ENCODE peak calls at places on chromosomes 13 and 19, in ten cellular contexts. S is fibroblast of lung, F is SJSA1, Z is PC-3, Y is thoracic aorta, H is left ventricle myocardium inferior, T is breast epithelium, A is aorta, P is mammary epithelial cell, Q is endodermal cell. W is an unnamed sample.

GRCh38 chr13:26529441-26529840 is 28.0 kb upstream of the WASF3 start:
- DNase-seq in S (peak; percentile 58), F (no peak), Z (peak; percentile 60), Y (no peak), H (peak; percentile 26), T (no peak), A (no peak), P (peak; percentile 37), Q (peak; percentile 92), W (peak; percentile 28)

GRCh38 chr13:95184317-95184716 is 116.9 kb downstream of the ABCC4 start:
- DNase-seq in S (no peak), F (no peak), Z (no peak), Y (no peak), H (no peak), T (no peak), A (no peak), P (no peak), Q (no peak), W (no peak)

GRCh38 chr19:2631213-2631821 is 71.2 kb downstream of the GNG7 start:
- DNase-seq in S (peak; percentile 15), F (no peak), Z (peak; percentile 31), Y (no peak), H (no peak), T (no peak), A (no peak), P (no peak), Q (no peak), W (no peak)

GRCh38 chr19:29771708-29772415 is 39.9 kb upstream of the CCNE1 start:
- DNase-seq in S (peak; percentile 27), F (no peak), Z (peak; percentile 46), Y (no peak), H (peak; percentile 28), T (no peak), A (no peak), P (peak; percentile 30), Q (peak; percentile 92), W (peak; percentile 32)

GRCh38 chr13:61180245-61180644 is 235.4 kb downstream of the PCDH20 start:
- DNase-seq in S (no peak), F (no peak), Z (no peak), Y (no peak), H (no peak), T (no peak), A (no peak), P (no peak), Q (no peak), W (no peak)

GRCh38 chr13:114064516-114065140 is 67.8 kb downstream of the RASA3 start:
- DNase-seq in S (peak; percentile 35), F (no peak), Z (peak; percentile 20), Y (no peak), H (peak; percentile 28), T (no peak), A (no peak), P (peak; percentile 37), Q (no peak), W (no peak)

GRCh38 chr13:111549464-111549863 is 229.0 kb downstream of the TEX29 start:
- DNase-seq in S (no peak), F (no peak), Z (no peak), Y (no peak), H (no peak), T (no peak), A (no peak), P (no peak), Q (no peak), W (no peak)

GRCh38 chr13:59422646-59423045 is 741.1 kb downstream of the DIAPH3 start:
- DNase-seq in S (no peak), F (no peak), Z (no peak), Y (no peak), H (no peak), T (no peak), A (no peak), P (no peak), Q (peak; percentile 67), W (no peak)

GRCh38 chr19:9835507-9835949 is 410 bp downstream of the PIN1 start:
- DNase-seq in S (no peak), F (no peak), Z (no peak), Y (no peak), H (no peak), T (no peak), A (no peak), P (no peak), Q (no peak), W (no peak)

GRCh38 chr13:95301135-95301946 is at the start of gene ABCC4:
- DNase-seq in S (peak; percentile 72), F (peak; percentile 69), Z (peak; percentile 75), Y (no peak), H (peak; percentile 70), T (no peak), A (peak; percentile 89), P (peak; percentile 72), Q (peak; percentile 91), W (peak; percentile 49)

GRCh38 chr13:67077132-67077531 is 153.0 kb downstream of the PCDH9 start:
- DNase-seq in S (no peak), F (no peak), Z (no peak), Y (no peak), H (no peak), T (no peak), A (no peak), P (no peak), Q (no peak), W (no peak)

GRCh38 chr19:49463960-49464740 is 9.9 kb upstream of the FLT3LG start:
- DNase-seq in S (no peak), F (no peak), Z (no peak), Y (no peak), H (no peak), T (no peak), A (no peak), P (no peak), Q (no peak), W (no peak)

GRCh38 chr19:10152100-10152499 is 32.4 kb upstream of the EIF3G start:
- DNase-seq in S (no peak), F (no peak), Z (no peak), Y (no peak), H (no peak), T (no peak), A (no peak), P (peak; percentile 21), Q (no peak), W (no peak)

GRCh38 chr19:51365211-51366049 is 758 bp downstream of the ETFB start:
- DNase-seq in S (peak; percentile 61), F (no peak), Z (peak; percentile 60), Y (no peak), H (no peak), T (no peak), A (no peak), P (peak; percentile 24), Q (peak; percentile 68), W (peak; percentile 43)

GRCh38 chr19:31175564-31176348 is 173.5 kb downstream of the TSHZ3 start:
- DNase-seq in S (no peak), F (no peak), Z (no peak), Y (no peak), H (no peak), T (no peak), A (no peak), P (no peak), Q (no peak), W (no peak)

GRCh38 chr19:36041831-36042230 is 9.2 kb upstream of the CLIP3 start:
- DNase-seq in S (peak; percentile 83), F (no peak), Z (peak; percentile 9), Y (no peak), H (no peak), T (no peak), A (no peak), P (peak; percentile 20), Q (no peak), W (no peak)

DNA sequence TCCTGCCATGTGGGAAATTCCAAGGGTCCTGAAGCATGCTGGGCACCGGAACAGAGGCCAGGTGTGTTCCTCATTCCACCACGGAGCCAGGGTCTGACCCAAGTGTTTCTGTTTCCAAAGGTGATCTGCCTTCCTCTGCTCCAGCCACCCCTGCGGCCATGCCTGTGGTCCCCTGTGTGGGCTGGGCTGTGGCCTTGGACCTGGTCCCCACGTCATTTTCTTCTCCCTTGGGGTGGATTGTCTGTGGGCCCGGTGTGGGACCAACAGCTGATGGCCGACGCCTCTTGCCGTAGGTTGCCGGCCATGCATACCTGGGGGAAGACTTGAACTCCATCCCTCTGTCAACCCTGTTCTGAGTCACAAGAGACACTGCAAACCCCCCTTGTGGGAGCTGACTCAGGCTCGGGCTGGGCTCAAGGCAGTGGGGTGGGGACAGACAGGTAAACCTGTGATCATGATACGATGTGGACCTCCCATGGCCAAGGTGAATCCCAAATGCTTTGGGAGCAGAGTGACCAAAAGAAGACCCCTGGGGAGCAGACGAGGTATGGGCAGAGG is 35.0 kb downstream of the ATP11A start:
- DNase-seq in S (no peak), F (no peak), Z (peak; percentile 52), Y (no peak), H (no peak), T (no peak), A (no peak), P (no peak), Q (peak; percentile 43), W (no peak)
- H3K4me3 ChIP-seq in S (no peak overlapping the region), F (no peak overlapping the region), Z (peak overlapping the region; percentile 52), Y (no peak overlapping the region), H (peak overlapping the region; percentile 51), T (no peak overlapping the region), A (no peak overlapping the region), P (no peak overlapping the region), Q (no peak overlapping the region), W (no peak overlapping the region)

DNA sequence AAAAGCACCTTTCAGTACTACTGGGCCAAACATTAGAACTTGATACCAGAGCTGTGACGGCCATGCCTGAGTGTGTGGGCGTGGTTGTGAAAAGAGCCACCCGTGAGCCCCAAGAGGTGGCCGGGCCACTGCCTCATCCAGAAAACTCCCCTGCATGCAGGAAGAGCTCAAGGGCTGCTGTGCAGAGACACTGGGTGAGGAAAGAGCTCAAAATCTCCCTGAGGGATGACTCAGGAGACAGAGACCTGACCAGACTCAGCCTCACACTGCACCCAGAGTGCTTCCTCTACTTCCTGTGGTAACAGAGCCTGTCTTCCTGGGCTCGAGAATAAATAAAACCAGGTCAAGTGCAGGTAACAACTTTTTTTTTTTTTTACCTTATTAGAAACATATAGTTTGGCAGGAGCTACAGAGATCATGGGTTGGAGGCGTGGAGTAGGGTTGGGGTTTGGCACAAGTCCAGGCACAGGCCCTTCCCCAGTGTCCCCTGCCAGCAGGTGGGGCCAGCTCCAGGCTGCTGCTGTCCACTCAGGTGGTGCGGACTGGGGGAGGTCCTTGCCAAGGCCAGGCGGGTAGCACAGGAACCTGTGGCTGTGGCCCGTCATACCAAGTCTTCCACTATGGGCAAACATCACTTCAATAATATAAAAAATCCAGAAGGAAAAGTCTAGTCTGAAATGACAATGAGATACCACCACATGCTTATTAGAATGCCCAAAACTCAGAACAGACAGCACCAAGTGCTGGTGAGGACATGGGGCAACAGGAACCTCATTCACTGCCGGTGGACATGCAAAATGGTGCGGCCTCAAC is 25.5 kb downstream of the ELL start:
- DNase-seq in S (peak; percentile 59), F (no peak), Z (peak; percentile 82), Y (no peak), H (peak; percentile 33), T (no peak), A (no peak), P (peak; percentile 90), Q (no peak), W (peak; percentile 72)
- H3K4me1 ChIP-seq in S (peaks cover 15% of the 10 kb centered on the region), F (peaks cover 10% of the 10 kb centered on the region), Z (peaks cover 19% of the 10 kb centered on the region), Y (peaks cover 83% of the 10 kb centered on the region), H (peaks cover 96% of the 10 kb centered on the region), T (peaks cover 16% of the 10 kb centered on the region), A (peaks cover 2% of the 10 kb centered on the region), P (peaks cover 29% of the 10 kb centered on the region), Q (no peaks in the 10 kb centered on the region), W (peaks cover 64% of the 10 kb centered on the region)

GRCh38 chr13:80513196-80513595 is 172.3 kb upstream of the SPRY2 start:
- DNase-seq in S (no peak), F (no peak), Z (no peak), Y (no peak), H (no peak), T (no peak), A (no peak), P (no peak), Q (no peak), W (no peak)
- H3K9me3 ChIP-seq in S (no peaks in the 10 kb centered on the region), F (peaks cover 6% of the 10 kb centered on the region), Z (no peaks in the 10 kb centered on the region), Y (no peaks in the 10 kb centered on the region), H (peaks cover 23% of the 10 kb centered on the region), T (no peaks in the 10 kb centered on the region), A (peaks cover 1% of the 10 kb centered on the region), P (no peaks in the 10 kb centered on the region), Q (peaks cover 21% of the 10 kb centered on the region), W (no peaks in the 10 kb centered on the region)

GRCh38 chr13:36673352-36673751 is 468 bp upstream of the SERTM1 start:
- DNase-seq in S (no peak), F (no peak), Z (no peak), Y (no peak), H (no peak), T (no peak), A (peak; percentile 45), P (no peak), Q (no peak), W (no peak)
- H3K4me3 ChIP-seq in S (no peak overlapping the region), F (no peak overlapping the region), Z (no peak overlapping the region), Y (no peak overlapping the region), H (peak overlapping the region; percentile 70), T (peak overlapping the region; percentile 49), A (no peak overlapping the region), P (no peak overlapping the region), Q (peak overlapping the region; percentile 81), W (no peak overlapping the region)